ENCODE peak calls at places on chromosome 17, in seven cellular contexts. S is GM18507; Y is T-helper 22 cell; I is adipocyte; R is activated CD4-positive, alpha-beta T cell treated with anti-CD3 and anti-CD28 coated beads, Interleukin-2, amount 50 U/mL, for 48 hours; P is stimulated activated CD8-positive, alpha-beta memory T cell treated with anti-CD3 and anti-CD28 coated beads, Interleukin-4, amount 100 ng/mL, for 48 hours; A is activated CD8-positive, alpha-beta T cell treated with anti-CD3 and anti-CD28 coated beads for 36 hours. D is an unnamed sample.

GRCh38 chr17:76901542-76902197 is 33.5 kb downstream of the MGAT5B start:
- DNase-seq in S (no peak), Y (no peak), I (no peak), R (no peak), P (no peak), A (no peak), D (no peak)

GRCh38 chr17:56793506-56793905 is 40.2 kb downstream of the C17orf67 start:
- DNase-seq in S (no peak), Y (no peak), I (no peak), R (no peak), P (no peak), A (no peak), D (peak; percentile 27)

GRCh38 chr17:82081546-82081945 is 15.9 kb upstream of the DUS1L start:
- DNase-seq in S (no peak), Y (no peak), I (no peak), R (no peak), P (no peak), A (no peak), D (no peak)

GRCh38 chr17:10094806-10095205 is 103.6 kb downstream of the GAS7 start:
- DNase-seq in S (no peak), Y (no peak), I (no peak), R (no peak), P (no peak), A (no peak), D (no peak)

GRCh38 chr17:72588561-72588960 is 467.7 kb downstream of the SOX9 start:
- DNase-seq in S (no peak), Y (no peak), I (no peak), R (no peak), P (no peak), A (no peak), D (no peak)

GRCh38 chr17:9386401-9386800 is 189.2 kb downstream of the STX8 start:
- DNase-seq in S (no peak), Y (no peak), I (no peak), R (no peak), P (no peak), A (no peak), D (no peak)

GRCh38 chr17:21213491-21214014 is 408 bp downstream of the TMEM11 start:
- DNase-seq in S (peak; percentile 8), Y (no peak), I (peak; percentile 73), R (no peak), P (no peak), A (peak; percentile 28), D (no peak)

GRCh38 chr17:80380068-80381061 is 34.6 kb upstream of the ENDOV start:
- DNase-seq in S (no peak), Y (no peak), I (no peak), R (no peak), P (no peak), A (no peak), D (no peak)

GRCh38 chr17:2050246-2050866 is 4.5 kb upstream of the HIC1 start:
- DNase-seq in S (no peak), Y (peak; percentile 66), I (peak; percentile 86), R (peak; percentile 62), P (peak; percentile 82), A (peak; percentile 79), D (no peak)

GRCh38 chr17:7233701-7234099 is 617 bp downstream of the DVL2 start:
- DNase-seq in S (no peak), Y (no peak), I (no peak), R (no peak), P (no peak), A (no peak), D (no peak)

GRCh38 chr17:45451131-45451530 is 18.5 kb upstream of the ARHGAP27 start:
- DNase-seq in S (no peak), Y (no peak), I (no peak), R (no peak), P (no peak), A (no peak), D (no peak)

GRCh38 chr17:64615025-64615677 is 47.0 kb downstream of the SMURF2 start:
- DNase-seq in S (no peak), Y (no peak), I (peak; percentile 69), R (no peak), P (no peak), A (no peak), D (no peak)

GRCh38 chr17:76568771-76569170 is 16.9 kb downstream of the ST6GALNAC2 start:
- DNase-seq in S (no peak), Y (no peak), I (no peak), R (no peak), P (no peak), A (no peak), D (no peak)

GRCh38 chr17:17181666-17182600 is 24.2 kb downstream of the PLD6 start:
- DNase-seq in S (no peak), Y (no peak), I (no peak), R (peak; percentile 32), P (no peak), A (peak; percentile 38), D (no peak)

GRCh38 chr17:14737984-14738651 is 437.2 kb downstream of the HS3ST3B1 start:
- DNase-seq in S (no peak), Y (no peak), I (peak; percentile 97), R (no peak), P (no peak), A (no peak), D (peak; percentile 89)

GRCh38 chr17:67575325-67575724 is 142.4 kb upstream of the NOL11 start:
- DNase-seq in S (no peak), Y (no peak), I (no peak), R (no peak), P (no peak), A (no peak), D (no peak)

GRCh38 chr17:72677108-72677507 is 415.4 kb downstream of the SLC39A11 start:
- DNase-seq in S (no peak), Y (no peak), I (no peak), R (no peak), P (no peak), A (no peak), D (no peak)

GRCh38 chr17:17227608-17228520 is 9.1 kb downstream of the FLCN start:
- DNase-seq in S (no peak), Y (no peak), I (no peak), R (no peak), P (no peak), A (no peak), D (no peak)

GRCh38 chr17:77451271-77451893 is 310.6 kb downstream of the SEC14L1 start:
- DNase-seq in S (no peak), Y (peak; percentile 65), I (peak; percentile 85), R (peak; percentile 82), P (peak; percentile 84), A (peak; percentile 84), D (no peak)

GRCh38 chr17:4827399-4827798 is 5.7 kb upstream of the MINK1 start:
- DNase-seq in S (no peak), Y (no peak), I (no peak), R (no peak), P (no peak), A (no peak), D (no peak)

GRCh38 chr17:67238976-67239375 is 6.0 kb downstream of the HELZ start:
- DNase-seq in S (no peak), Y (no peak), I (no peak), R (no peak), P (no peak), A (no peak), D (no peak)

D was measured in AG09319.